ENCODE peak calls at places on chromosome 12, in nine cellular contexts. One of them, this sample, is unnamed.

GRCh38 chr12:32030151-32030550 is 70.9 kb downstream of the RESF1 start:
- DNase-seq in stomach: no peak
- DNase-seq in sigmoid colon: no peak
- DNase-seq in GM12891: no peak
- DNase-seq in GM23338: no peak
- DNase-seq in HepG2: no peak
- DNase-seq in vagina: no peak
- DNase-seq in HCT116: no peak
- DNase-seq in transverse colon: no peak
- DNase-seq in this sample: no peak

GRCh38 chr12:105935106-105935505 is 203.6 kb downstream of the NUAK1 start:
- DNase-seq in HepG2: no peak
- DNase-seq in GM23338: no peak
- DNase-seq in stomach: no peak
- DNase-seq in vagina: no peak
- DNase-seq in sigmoid colon: no peak
- DNase-seq in GM12891: no peak
- DNase-seq in transverse colon: no peak
- DNase-seq in HCT116: no peak
- DNase-seq in this sample: no peak

GRCh38 chr12:93029091-93029490 is 100.0 kb upstream of the EEA1 start:
- DNase-seq in GM23338: no peak
- DNase-seq in HCT116: no peak
- DNase-seq in sigmoid colon: no peak
- DNase-seq in stomach: no peak
- DNase-seq in GM12891: no peak
- DNase-seq in HepG2: no peak
- DNase-seq in vagina: no peak
- DNase-seq in transverse colon: no peak
- DNase-seq in this sample: no peak

GRCh38 chr12:102638777-102639176 is 158.4 kb upstream of the IGF1 start:
- DNase-seq in transverse colon: no peak
- DNase-seq in HCT116: no peak
- DNase-seq in sigmoid colon: no peak
- DNase-seq in GM23338: no peak
- DNase-seq in GM12891: no peak
- DNase-seq in HepG2: no peak
- DNase-seq in vagina: no peak
- DNase-seq in stomach: no peak
- DNase-seq in this sample: no peak

GRCh38 chr12:62256408-62257079 is 3.7 kb upstream of the USP15 start:
- DNase-seq in sigmoid colon: no peak
- DNase-seq in vagina: no peak
- DNase-seq in GM12891: no peak
- DNase-seq in GM23338: no peak
- DNase-seq in transverse colon: no peak
- DNase-seq in HepG2: no peak
- DNase-seq in HCT116: no peak
- DNase-seq in stomach: no peak
- DNase-seq in this sample: no peak

GRCh38 chr12:28585146-28585545 is 394.9 kb downstream of the CCDC91 start:
- DNase-seq in HepG2: no peak
- DNase-seq in GM23338: no peak
- DNase-seq in HCT116: no peak
- DNase-seq in vagina: no peak
- DNase-seq in sigmoid colon: no peak
- DNase-seq in stomach: no peak
- DNase-seq in GM12891: no peak
- DNase-seq in transverse colon: no peak
- DNase-seq in this sample: no peak

GRCh38 chr12:31880340-31880739 is 78.9 kb upstream of the RESF1 start:
- DNase-seq in sigmoid colon: no peak
- DNase-seq in stomach: no peak
- DNase-seq in GM12891: no peak
- DNase-seq in HCT116: no peak
- DNase-seq in GM23338: no peak
- DNase-seq in HepG2: no peak
- DNase-seq in vagina: no peak
- DNase-seq in transverse colon: no peak
- DNase-seq in this sample: no peak

GRCh38 chr12:101826766-101827368 is 3.9 kb downstream of the GNPTAB start:
- DNase-seq in HCT116: no peak
- DNase-seq in sigmoid colon: no peak
- DNase-seq in GM23338: no peak
- DNase-seq in transverse colon: no peak
- DNase-seq in stomach: no peak
- DNase-seq in GM12891: no peak
- DNase-seq in HepG2: no peak
- DNase-seq in vagina: no peak
- DNase-seq in this sample: no peak

GRCh38 chr12:105100998-105101397 is 6.5 kb upstream of the WASHC4 start:
- DNase-seq in sigmoid colon: no peak
- DNase-seq in transverse colon: no peak
- DNase-seq in GM12891: no peak
- DNase-seq in stomach: no peak
- DNase-seq in vagina: no peak
- DNase-seq in HCT116: no peak
- DNase-seq in GM23338: no peak
- DNase-seq in HepG2: no peak
- DNase-seq in this sample: no peak

GRCh38 chr12:88111074-88111652 is 30.7 kb downstream of the CEP290 start:
- DNase-seq in GM23338: peak
- DNase-seq in GM12891: no peak
- DNase-seq in transverse colon: no peak
- DNase-seq in sigmoid colon: no peak
- DNase-seq in stomach: no peak
- DNase-seq in HepG2: peak
- DNase-seq in HCT116: peak
- DNase-seq in vagina: no peak
- DNase-seq in this sample: no peak

GRCh38 chr12:11795192-11795909 is 145.9 kb downstream of the ETV6 start:
- DNase-seq in vagina: no peak
- DNase-seq in stomach: no peak
- DNase-seq in GM23338: no peak
- DNase-seq in HCT116: peak
- DNase-seq in HepG2: no peak
- DNase-seq in sigmoid colon: no peak
- DNase-seq in GM12891: no peak
- DNase-seq in transverse colon: peak
- DNase-seq in this sample: no peak

GRCh38 chr12:114976959-114977358 is 293.0 kb upstream of the TBX3 start:
- DNase-seq in HCT116: no peak
- DNase-seq in GM12891: no peak
- DNase-seq in stomach: no peak
- DNase-seq in GM23338: no peak
- DNase-seq in vagina: no peak
- DNase-seq in HepG2: peak
- DNase-seq in transverse colon: no peak
- DNase-seq in sigmoid colon: no peak
- DNase-seq in this sample: no peak

GRCh38 chr12:1250641-1251040 is 259.6 kb downstream of the ERC1 start:
- DNase-seq in GM12891: no peak
- DNase-seq in sigmoid colon: no peak
- DNase-seq in GM23338: peak
- DNase-seq in HCT116: no peak
- DNase-seq in vagina: no peak
- DNase-seq in stomach: no peak
- DNase-seq in transverse colon: no peak
- DNase-seq in HepG2: no peak
- DNase-seq in this sample: no peak

GRCh38 chr12:57726884-57727757 is 11.4 kb downstream of the AGAP2 start:
- DNase-seq in sigmoid colon: no peak
- DNase-seq in HCT116: no peak
- DNase-seq in transverse colon: peak
- DNase-seq in GM12891: peak
- DNase-seq in stomach: peak
- DNase-seq in GM23338: peak
- DNase-seq in vagina: peak
- DNase-seq in HepG2: no peak
- DNase-seq in this sample: no peak

GRCh38 chr12:121131941-121132341 is 735 bp upstream of the P2RX7 start:
- DNase-seq in GM23338: no peak
- DNase-seq in sigmoid colon: no peak
- DNase-seq in GM12891: no peak
- DNase-seq in transverse colon: no peak
- DNase-seq in HCT116: no peak
- DNase-seq in vagina: no peak
- DNase-seq in HepG2: no peak
- DNase-seq in stomach: no peak
- DNase-seq in this sample: no peak

GRCh38 chr12:111444706-111445310 is 39.1 kb downstream of the SH2B3 start:
- DNase-seq in HepG2: no peak
- DNase-seq in HCT116: no peak
- DNase-seq in transverse colon: peak
- DNase-seq in sigmoid colon: peak
- DNase-seq in GM23338: peak
- DNase-seq in vagina: peak
- DNase-seq in stomach: peak
- DNase-seq in GM12891: peak
- DNase-seq in this sample: peak

GRCh38 chr12:127550271-127550670 is 716.7 kb upstream of the TMEM132C start:
- DNase-seq in vagina: no peak
- DNase-seq in HepG2: no peak
- DNase-seq in GM12891: no peak
- DNase-seq in HCT116: no peak
- DNase-seq in sigmoid colon: no peak
- DNase-seq in transverse colon: no peak
- DNase-seq in stomach: no peak
- DNase-seq in GM23338: no peak
- DNase-seq in this sample: no peak

GRCh38 chr12:53222170-53223005 is 9.6 kb downstream of the RARG start:
- DNase-seq in HCT116: no peak
- DNase-seq in GM23338: peak
- DNase-seq in HepG2: no peak
- DNase-seq in stomach: no peak
- DNase-seq in sigmoid colon: no peak
- DNase-seq in GM12891: no peak
- DNase-seq in vagina: no peak
- DNase-seq in transverse colon: no peak
- DNase-seq in this sample: no peak

GRCh38 chr12:15852383-15852782 is 29.8 kb upstream of the STRAP start:
- DNase-seq in stomach: no peak
- DNase-seq in HCT116: no peak
- DNase-seq in transverse colon: no peak
- DNase-seq in sigmoid colon: no peak
- DNase-seq in HepG2: no peak
- DNase-seq in GM23338: no peak
- DNase-seq in vagina: no peak
- DNase-seq in GM12891: no peak
- DNase-seq in this sample: no peak

GRCh38 chr12:71849109-71849851 is 9.7 kb downstream of the TBC1D15 start:
- DNase-seq in stomach: no peak
- DNase-seq in vagina: no peak
- DNase-seq in sigmoid colon: no peak
- DNase-seq in transverse colon: no peak
- DNase-seq in HepG2: no peak
- DNase-seq in HCT116: no peak
- DNase-seq in GM12891: no peak
- DNase-seq in GM23338: no peak
- DNase-seq in this sample: no peak
- TF ChIP-seq POLR2AphosphoS5 in stomach: no peak
- TF ChIP-seq POLR2AphosphoS5 in vagina: no peak
- TF ChIP-seq POLR2AphosphoS5 in sigmoid colon: no peak
- TF ChIP-seq POLR2AphosphoS5 in transverse colon: no peak
- TF ChIP-seq POLR2AphosphoS5 in HepG2: no peak
- TF ChIP-seq POLR2AphosphoS5 in HCT116: no peak
- TF ChIP-seq POLR2AphosphoS5 in GM12891: no peak
- TF ChIP-seq POLR2AphosphoS5 in GM23338: no peak
- TF ChIP-seq POLR2AphosphoS5 in this sample: no peak

DNA sequence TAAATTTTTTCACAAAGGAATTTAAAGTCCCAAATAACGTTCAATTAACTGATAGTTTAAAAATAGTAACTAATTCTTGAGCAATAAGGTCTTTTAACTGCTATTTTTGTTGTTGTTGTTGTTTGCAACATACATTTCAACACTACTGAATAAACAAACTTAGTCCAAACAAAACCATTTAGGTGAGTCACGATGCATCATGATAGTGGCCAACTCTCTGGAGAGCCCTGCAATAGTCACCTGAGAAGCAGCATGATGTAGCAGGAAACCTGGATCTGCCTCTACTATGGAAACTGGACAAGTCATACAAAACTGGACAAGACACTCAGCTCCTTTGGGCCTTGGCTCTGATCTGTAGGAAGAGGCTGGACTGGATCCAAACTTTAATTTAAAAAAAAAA is 117.3 kb downstream of the MED13L start:
- DNase-seq in sigmoid colon: no peak
- DNase-seq in stomach: no peak
- DNase-seq in HepG2: no peak
- DNase-seq in vagina: no peak
- DNase-seq in GM23338: no peak
- DNase-seq in HCT116: peak
- DNase-seq in transverse colon: no peak
- DNase-seq in GM12891: no peak
- DNase-seq in this sample: no peak
- TF ChIP-seq POLR2AphosphoS5 in sigmoid colon: no peak
- TF ChIP-seq POLR2AphosphoS5 in stomach: no peak
- TF ChIP-seq POLR2AphosphoS5 in HepG2: no peak
- TF ChIP-seq POLR2AphosphoS5 in vagina: peak
- TF ChIP-seq POLR2AphosphoS5 in GM23338: no peak
- TF ChIP-seq POLR2AphosphoS5 in HCT116: no peak
- TF ChIP-seq POLR2AphosphoS5 in transverse colon: no peak
- TF ChIP-seq POLR2AphosphoS5 in GM12891: no peak
- TF ChIP-seq POLR2AphosphoS5 in this sample: no peak

DNA sequence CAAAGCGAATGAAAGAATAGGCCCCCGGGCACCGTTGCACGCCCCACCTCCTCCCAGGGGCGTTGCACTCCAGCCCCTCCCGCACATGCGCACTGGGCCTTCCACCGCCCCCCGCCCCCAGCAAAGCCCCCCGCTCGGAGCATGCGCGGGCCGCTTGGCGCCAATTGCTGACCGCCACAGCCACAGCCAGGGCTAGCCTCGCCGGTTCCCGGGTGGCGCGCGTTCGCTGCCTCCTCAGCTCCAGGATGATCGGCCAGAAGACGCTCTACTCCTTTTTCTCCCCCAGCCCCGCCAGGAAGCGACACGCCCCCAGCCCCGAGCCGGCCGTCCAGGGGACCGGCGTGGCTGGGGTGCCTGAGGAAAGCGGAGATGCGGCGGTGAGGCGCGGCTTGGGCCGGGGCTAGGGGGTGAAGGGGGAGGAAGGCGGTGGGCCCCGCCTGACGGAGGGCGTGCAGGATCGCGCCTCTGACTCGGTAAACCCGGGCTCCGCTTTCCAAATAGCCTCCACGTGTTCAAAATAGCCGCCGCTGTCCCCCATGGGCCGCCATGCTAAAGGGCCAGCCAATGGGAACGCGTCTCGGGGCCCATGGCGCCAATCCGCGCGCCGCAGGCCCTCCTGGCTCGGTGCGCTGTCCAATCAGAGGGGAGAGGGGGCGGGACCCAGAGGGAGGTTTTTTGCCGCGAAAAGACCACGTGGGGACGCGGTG is at the start of gene UNG:
- DNase-seq in sigmoid colon: peak
- DNase-seq in GM23338: peak
- DNase-seq in stomach: peak
- DNase-seq in HCT116: peak
- DNase-seq in HepG2: peak
- DNase-seq in vagina: no peak
- DNase-seq in GM12891: peak
- DNase-seq in transverse colon: peak
- DNase-seq in this sample: peak
- TF ChIP-seq POLR2AphosphoS5 in sigmoid colon: no peak
- TF ChIP-seq POLR2AphosphoS5 in GM23338: peak
- TF ChIP-seq POLR2AphosphoS5 in stomach: no peak
- TF ChIP-seq POLR2AphosphoS5 in HCT116: no peak
- TF ChIP-seq POLR2AphosphoS5 in HepG2: no peak
- TF ChIP-seq POLR2AphosphoS5 in vagina: peak
- TF ChIP-seq POLR2AphosphoS5 in GM12891: no peak
- TF ChIP-seq POLR2AphosphoS5 in transverse colon: no peak
- TF ChIP-seq POLR2AphosphoS5 in this sample: no peak

GRCh38 chr12:24600996-24601395 is 347.9 kb downstream of the BCAT1 start:
- DNase-seq in GM12891: no peak
- DNase-seq in vagina: no peak
- DNase-seq in sigmoid colon: no peak
- DNase-seq in HCT116: no peak
- DNase-seq in GM23338: no peak
- DNase-seq in transverse colon: no peak
- DNase-seq in HepG2: no peak
- DNase-seq in stomach: no peak
- DNase-seq in this sample: no peak
- TF ChIP-seq POLR2AphosphoS5 in GM12891: no peak
- TF ChIP-seq POLR2AphosphoS5 in vagina: no peak
- TF ChIP-seq POLR2AphosphoS5 in sigmoid colon: no peak
- TF ChIP-seq POLR2AphosphoS5 in HCT116: no peak
- TF ChIP-seq POLR2AphosphoS5 in GM23338: no peak
- TF ChIP-seq POLR2AphosphoS5 in transverse colon: no peak
- TF ChIP-seq POLR2AphosphoS5 in HepG2: no peak
- TF ChIP-seq POLR2AphosphoS5 in stomach: no peak
- TF ChIP-seq POLR2AphosphoS5 in this sample: no peak

This sample was measured in esophagus muscularis mucosa.